ENCODE peak calls at places on chromosomes 13 and 19, in four cellular contexts. I is IMR-90, R is H1, W is H9. P is an unnamed sample.

GRCh38 chr19:41288898-41289505 is 21.0 kb upstream of the CCDC97 start:
- DNase-seq in I (no peak), R (no peak), W (no peak), P (no peak)

GRCh38 chr13:30829788-30830637 is 76.1 kb upstream of the MEDAG start:
- DNase-seq in I (no peak), R (no peak), W (no peak), P (no peak)

GRCh38 chr19:1049106-1049505 is 9.2 kb downstream of the ABCA7 start:
- DNase-seq in I (no peak), R (no peak), W (peak), P (no peak)

GRCh38 chr13:46994492-46994891 is 97.6 kb upstream of the HTR2A start:
- DNase-seq in I (no peak), R (no peak), W (no peak), P (no peak)

GRCh38 chr19:932647-933552 is 7.1 kb downstream of the ARID3A start:
- DNase-seq in I (peak), R (peak), W (peak), P (no peak)

GRCh38 chr19:14091885-14092462 is 1.4 kb upstream of the SAMD1 start:
- DNase-seq in I (no peak), R (peak), W (no peak), P (no peak)

GRCh38 chr13:93690139-93690538 is 463.5 kb downstream of the GPC6 start:
- DNase-seq in I (peak), R (no peak), W (no peak), P (peak)

GRCh38 chr19:31181535-31181934 is 167.7 kb downstream of the TSHZ3 start:
- DNase-seq in I (no peak), R (no peak), W (no peak), P (no peak)

GRCh38 chr13:24106429-24106828 is 54.1 kb upstream of the SPATA13 start:
- DNase-seq in I (no peak), R (no peak), W (no peak), P (no peak)

GRCh38 chr19:13484141-13484540 is 22.1 kb downstream of the CACNA1A start:
- DNase-seq in I (peak), R (no peak), W (no peak), P (no peak)

GRCh38 chr13:93646247-93646646 is 419.6 kb downstream of the GPC6 start:
- DNase-seq in I (no peak), R (no peak), W (no peak), P (no peak)

GRCh38 chr13:92590503-92590908 is 636.1 kb upstream of the GPC6 start:
- DNase-seq in I (peak), R (no peak), W (no peak), P (peak)

GRCh38 chr13:19864018-19864338 is 529 bp upstream of the ZMYM5 start:
- DNase-seq in I (no peak), R (no peak), W (no peak), P (peak)

GRCh38 chr13:97878421-97879375 is 74.8 kb upstream of the IPO5 start:
- DNase-seq in I (peak), R (peak), W (no peak), P (no peak)
- H2BK5ac ChIP-seq in I (peak), R (no peak), W (no peak), P (no peak)

GRCh38 chr19:51491586-51491985 is 10.0 kb downstream of the SIGLEC12 start:
- DNase-seq in I (no peak), R (no peak), W (no peak), P (no peak)

GRCh38 chr19:51490676-51491075 is 10.9 kb downstream of the SIGLEC12 start:
- DNase-seq in I (no peak), R (no peak), W (peak), P (no peak)

GRCh38 chr19:51497666-51498065 is 3.9 kb downstream of the SIGLEC12 start:
- DNase-seq in I (no peak), R (no peak), W (no peak), P (no peak)

GRCh38 chr19:51489113-51489512 is 10.8 kb downstream of the CEACAM18 start:
- DNase-seq in I (no peak), R (no peak), W (no peak), P (no peak)

GRCh38 chr19:51493776-51494175 is 7.8 kb downstream of the SIGLEC12 start:
- DNase-seq in I (no peak), R (no peak), W (no peak), P (no peak)
- H4K5ac ChIP-seq in I (no peak), R (no peak), W (no peak), P (no peak)

DNA sequence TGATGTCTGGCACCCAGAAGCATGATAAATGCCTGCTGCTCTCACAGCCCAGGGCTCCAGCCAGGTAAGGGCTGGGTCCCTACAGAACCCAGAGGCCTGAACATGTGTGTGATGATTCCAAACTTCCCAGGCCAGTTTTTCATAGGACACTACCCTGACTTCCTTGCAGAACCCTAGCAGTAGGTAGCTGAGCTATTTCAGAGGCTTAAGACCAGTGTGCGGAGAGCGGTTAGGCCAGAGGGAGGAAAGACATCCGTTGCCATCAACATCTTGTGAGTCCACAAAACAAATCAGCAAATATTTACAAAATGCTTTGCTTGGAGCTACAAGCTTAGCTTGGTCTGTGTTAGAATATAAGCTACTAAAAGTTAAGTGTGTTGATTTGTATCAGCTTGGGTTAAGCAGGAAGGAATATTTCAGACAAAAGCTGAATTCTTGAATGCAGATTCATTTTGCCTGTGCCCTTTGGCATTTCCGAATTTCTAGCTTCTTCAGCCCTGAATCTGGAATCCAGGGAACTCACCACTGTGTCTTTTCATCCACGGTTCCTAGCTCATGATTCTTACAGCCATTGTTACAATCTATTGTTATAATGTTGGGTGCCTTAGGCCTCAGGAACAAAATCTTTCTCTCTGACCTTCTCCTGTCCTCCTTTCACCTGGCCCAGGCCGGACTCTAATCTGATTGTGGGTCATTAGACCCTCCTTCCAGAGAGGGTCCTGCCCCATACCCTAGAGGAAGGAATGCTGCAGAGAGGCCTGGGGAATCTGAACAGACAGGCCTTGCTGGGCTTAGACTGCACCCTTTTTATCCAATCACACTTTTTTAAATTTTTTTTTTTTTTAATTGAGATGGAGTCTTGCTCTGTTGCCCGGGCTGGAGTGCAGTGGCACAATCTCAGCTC is 12.4 kb downstream of the RAB20 start:
- DNase-seq in I (no peak), R (no peak), W (no peak), P (peak)
- H2BK5ac ChIP-seq in I (no peak), R (no peak), W (no peak), P (no peak)

GRCh38 chr13:28421674-28422410 is 73.1 kb downstream of the FLT1 start:
- DNase-seq in I (no peak), R (no peak), W (no peak), P (no peak)
- H4K5ac ChIP-seq in I (no peak), R (no peak), W (no peak), P (no peak)

DNA sequence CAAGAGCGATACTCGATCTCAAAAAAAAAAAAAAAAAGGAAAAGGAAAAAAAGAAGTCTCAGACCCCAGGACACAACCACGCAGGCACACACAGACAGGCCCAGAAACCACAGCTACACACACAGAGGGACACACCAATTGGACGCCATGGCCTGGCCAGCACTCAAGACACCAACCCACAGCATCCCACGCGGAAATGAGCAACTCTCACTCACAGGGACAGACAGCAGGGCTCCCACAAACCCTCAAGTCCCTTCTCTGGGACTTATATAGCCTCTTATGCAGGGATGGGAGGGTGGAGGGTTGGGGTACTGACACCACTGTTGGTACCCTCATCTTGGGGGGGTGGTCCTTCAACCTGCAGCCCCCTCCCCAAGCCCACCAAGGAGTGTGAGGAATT is 5.9 kb downstream of the NOTCH3 start:
- DNase-seq in I (peak), R (no peak), W (no peak), P (no peak)
- H2BK5ac ChIP-seq in I (no peak), R (peak), W (no peak), P (no peak)

GRCh38 chr19:46860846-46861690 is at the start of gene ARHGAP35:
- DNase-seq in I (no peak), R (peak), W (peak), P (no peak)

GRCh38 chr19:46860125-46860845 is 512 bp upstream of the ARHGAP35 start:
- DNase-seq in I (peak), R (peak), W (peak), P (peak)

GRCh38 chr19:46862504-46862835 is 1.7 kb downstream of the ARHGAP35 start:
- DNase-seq in I (no peak), R (no peak), W (no peak), P (no peak)

GRCh38 chr19:46862974-46863632 is 2.3 kb downstream of the ARHGAP35 start:
- DNase-seq in I (no peak), R (no peak), W (no peak), P (peak)

GRCh38 chr19:46861691-46862503 is 1.1 kb downstream of the ARHGAP35 start:
- DNase-seq in I (no peak), R (no peak), W (no peak), P (peak)
- H4K5ac ChIP-seq in I (no peak), R (no peak), W (no peak), P (no peak)

DNA sequence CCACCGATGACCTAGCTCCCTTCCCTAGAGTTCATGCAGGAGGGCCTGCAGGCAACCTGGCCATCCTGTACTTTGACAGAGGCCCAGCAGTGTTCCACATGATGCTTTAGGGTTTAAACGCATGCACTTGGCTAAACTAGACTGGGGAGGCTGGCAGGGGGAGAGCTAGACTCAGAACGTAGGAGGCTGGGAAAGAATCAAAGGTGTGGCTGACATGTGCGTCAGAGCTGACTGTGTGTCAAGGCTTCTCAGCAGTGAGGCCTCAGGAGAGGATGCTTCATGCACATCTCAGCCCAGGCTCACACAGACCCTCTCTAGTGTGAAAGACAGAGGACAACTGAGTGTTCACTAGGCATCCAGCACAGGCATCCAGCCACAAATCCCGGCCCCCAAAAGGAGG is 28.7 kb downstream of the DNMT1 start:
- DNase-seq in I (no peak), R (no peak), W (no peak), P (no peak)
- H2BK5ac ChIP-seq in I (no peak), R (no peak), W (no peak), P (no peak)

P was measured in mesendoderm.